ENCODE peak calls at places on chromosomes 5 and 9, in ten cellular contexts. R is stimulated activated CD4-positive, alpha-beta T cell treated with anti-CD3 and anti-CD28 coated beads, Interleukin-4, amount 100 ng/mL, for 1 hour; P is HTR-8/SVneo; Z is PC-9; V is LNCaP clone FGC; N is NCI-H446; C is neural crest cell; D is RPMI8226; W is astrocyte of the spinal cord; Q is kidney tubule cell. U is an unnamed sample.

GRCh38 chr5:43192558-43193170 is 639 bp downstream of the NIM1K start:
- DNase-seq in R (peak; percentile 28), P (no peak), Z (no peak), V (no peak), N (peak; percentile 58), C (peak; percentile 6), D (no peak), W (peak; percentile 25), Q (peak; percentile 24), U (peak; percentile 40)

GRCh38 chr5:134177197-134178171 is 734 bp upstream of the SKP1 start:
- DNase-seq in R (no peak), P (peak; percentile 62), Z (peak; percentile 60), V (no peak), N (peak; percentile 82), C (no peak), D (peak; percentile 80), W (peak; percentile 81), Q (peak; percentile 65), U (peak; percentile 72)

GRCh38 chr5:179120951-179121666 is 60.9 kb downstream of the ZNF354C start:
- DNase-seq in R (no peak), P (no peak), Z (no peak), V (no peak), N (no peak), C (no peak), D (no peak), W (no peak), Q (no peak), U (no peak)

GRCh38 chr9:91714874-91715615 is 235.0 kb downstream of the ROR2 start:
- DNase-seq in R (no peak), P (no peak), Z (no peak), V (no peak), N (no peak), C (no peak), D (no peak), W (no peak), Q (no peak), U (no peak)

GRCh38 chr9:93645149-93645889 is 68.9 kb downstream of the PHF2 start:
- DNase-seq in R (no peak), P (no peak), Z (no peak), V (no peak), N (no peak), C (no peak), D (no peak), W (no peak), Q (no peak), U (no peak)

GRCh38 chr5:95901676-95902646 is 59.7 kb downstream of the ELL2 start:
- DNase-seq in R (no peak), P (peak; percentile 10), Z (no peak), V (no peak), N (no peak), C (no peak), D (no peak), W (peak; percentile 67), Q (peak; percentile 67), U (peak; percentile 85)

GRCh38 chr5:24788829-24789509 is 144.2 kb upstream of the CDH10 start:
- DNase-seq in R (no peak), P (peak; percentile 48), Z (peak; percentile 86), V (no peak), N (no peak), C (no peak), D (no peak), W (peak; percentile 75), Q (peak; percentile 1), U (peak; percentile 0)

GRCh38 chr9:112035166-112035816 is 138.7 kb downstream of the UGCG start:
- DNase-seq in R (no peak), P (no peak), Z (no peak), V (no peak), N (no peak), C (no peak), D (no peak), W (no peak), Q (no peak), U (no peak)

GRCh38 chr5:156409834-156410233 is 82.9 kb downstream of the SGCD start:
- DNase-seq in R (no peak), P (no peak), Z (no peak), V (no peak), N (no peak), C (no peak), D (no peak), W (no peak), Q (no peak), U (no peak)

GRCh38 chr5:3642231-3642630 is 46.6 kb downstream of the IRX1 start:
- DNase-seq in R (no peak), P (no peak), Z (no peak), V (no peak), N (no peak), C (no peak), D (no peak), W (no peak), Q (no peak), U (no peak)

GRCh38 chr9:130770093-130770492 is 65.0 kb upstream of the ABL1 start:
- DNase-seq in R (no peak), P (no peak), Z (no peak), V (no peak), N (no peak), C (no peak), D (no peak), W (no peak), Q (no peak), U (no peak)

GRCh38 chr5:43020294-43020711 is 19.8 kb downstream of the ANXA2R start:
- DNase-seq in R (peak; percentile 49), P (no peak), Z (no peak), V (no peak), N (no peak), C (no peak), D (peak; percentile 72), W (no peak), Q (no peak), U (peak; percentile 26)

GRCh38 chr5:139389701-139390638 is at the start of gene MZB1:
- DNase-seq in R (no peak), P (no peak), Z (no peak), V (no peak), N (no peak), C (no peak), D (peak; percentile 98), W (no peak), Q (no peak), U (no peak)

GRCh38 chr5:96476654-96477053 is 43.6 kb upstream of the PCSK1 start:
- DNase-seq in R (no peak), P (no peak), Z (no peak), V (no peak), N (no peak), C (no peak), D (no peak), W (no peak), Q (no peak), U (peak; percentile 50)

GRCh38 chr9:124079176-124079925 is 67.8 kb downstream of the LHX2 start:
- DNase-seq in R (no peak), P (peak; percentile 78), Z (peak; percentile 84), V (no peak), N (peak; percentile 72), C (no peak), D (no peak), W (peak; percentile 46), Q (peak; percentile 89), U (peak; percentile 40)

GRCh38 chr5:78698218-78698751 is 49.7 kb upstream of the LHFPL2 start:
- DNase-seq in R (no peak), P (no peak), Z (no peak), V (no peak), N (peak; percentile 8), C (no peak), D (no peak), W (peak; percentile 64), Q (no peak), U (peak; percentile 71)

GRCh38 chr5:80466669-80467485 is 21.0 kb upstream of the FAM151B start:
- DNase-seq in R (no peak), P (no peak), Z (peak; percentile 80), V (no peak), N (no peak), C (no peak), D (no peak), W (peak; percentile 34), Q (peak; percentile 37), U (peak; percentile 67)

GRCh38 chr5:180072556-180072955 is 997 bp upstream of the RNF130 start:
- DNase-seq in R (peak; percentile 17), P (no peak), Z (no peak), V (no peak), N (no peak), C (no peak), D (no peak), W (no peak), Q (no peak), U (no peak)

GRCh38 chr5:135437796-135438560 is 9.2 kb downstream of the DCANP1 start:
- DNase-seq in R (no peak), P (peak; percentile 48), Z (peak; percentile 46), V (peak; percentile 80), N (peak; percentile 96), C (no peak), D (no peak), W (peak; percentile 87), Q (peak; percentile 85), U (peak; percentile 95)

GRCh38 chr9:120711841-120712538 is 2.3 kb downstream of the MEGF9 start:
- DNase-seq in R (no peak), P (no peak), Z (no peak), V (no peak), N (no peak), C (no peak), D (no peak), W (no peak), Q (peak; percentile 39), U (peak; percentile 30)

GRCh38 chr5:142000709-142001484 is 11.9 kb downstream of the GNPDA1 start:
- DNase-seq in R (no peak), P (no peak), Z (no peak), V (no peak), N (no peak), C (no peak), D (no peak), W (peak; percentile 10), Q (no peak), U (peak; percentile 41)

GRCh38 chr5:111739423-111739822 is 17.6 kb downstream of the NREP start:
- DNase-seq in R (no peak), P (no peak), Z (no peak), V (no peak), N (no peak), C (no peak), D (no peak), W (no peak), Q (no peak), U (no peak)

GRCh38 chr9:29150606-29151005 is 1577.3 kb upstream of the C9orf72 start:
- DNase-seq in R (no peak), P (no peak), Z (no peak), V (no peak), N (no peak), C (no peak), D (no peak), W (peak; percentile 30), Q (no peak), U (peak; percentile 26)

GRCh38 chr9:127741831-127742434 is 6.8 kb upstream of the TOR2A start:
- DNase-seq in R (no peak), P (no peak), Z (no peak), V (no peak), N (no peak), C (peak; percentile 91), D (no peak), W (peak; percentile 37), Q (peak; percentile 43), U (peak; percentile 48)

GRCh38 chr9:129230302-129230701 is 52.2 kb upstream of the IER5L start:
- DNase-seq in R (no peak), P (no peak), Z (no peak), V (no peak), N (no peak), C (no peak), D (no peak), W (no peak), Q (no peak), U (no peak)

GRCh38 chr5:170254056-170254455 is 21.3 kb downstream of the C5orf58 start:
- DNase-seq in R (peak; percentile 53), P (no peak), Z (peak; percentile 99), V (peak; percentile 35), N (no peak), C (no peak), D (no peak), W (no peak), Q (peak; percentile 20), U (peak; percentile 33)

GRCh38 chr9:93828331-93829097 is 126.6 kb downstream of the BARX1 start:
- DNase-seq in R (no peak), P (no peak), Z (no peak), V (no peak), N (no peak), C (no peak), D (no peak), W (no peak), Q (no peak), U (no peak)

GRCh38 chr5:173885054-173885443 is 3.1 kb upstream of the CPEB4 start:
- DNase-seq in R (no peak), P (no peak), Z (no peak), V (no peak), N (no peak), C (no peak), D (no peak), W (no peak), Q (no peak), U (no peak)